ENCODE peak calls at places on chromosomes 3 and 15, in four cellular contexts. S is GM19239; D is ELR; X is effector CD4-positive, alpha-beta T cell. P is an unnamed sample.

GRCh38 chr3:177713921-177714900 is 516.9 kb upstream of the TBL1XR1 start:
- DNase-seq in S (no peak), D (no peak), X (no peak), P (no peak)

GRCh38 chr15:78167227-78167888 is 18.2 kb downstream of the IDH3A start:
- DNase-seq in S (no peak), D (no peak), X (no peak), P (no peak)

GRCh38 chr3:162776137-162776536 is 1279.5 kb downstream of the OTOL1 start:
- DNase-seq in S (no peak), D (no peak), X (no peak), P (no peak)

GRCh38 chr3:123803521-123803920 is 80.6 kb downstream of the MYLK start:
- DNase-seq in S (no peak), D (no peak), X (no peak), P (no peak)

GRCh38 chr3:168341192-168341816 is 245.6 kb upstream of the GOLIM4 start:
- DNase-seq in S (no peak), D (no peak), X (no peak), P (no peak)

GRCh38 chr15:62976301-62976842 is 66.2 kb upstream of the TPM1 start:
- DNase-seq in S (no peak), D (peak), X (no peak), P (no peak)

GRCh38 chr3:115381573-115381912 is 234.5 kb upstream of the ZBTB20 start:
- DNase-seq in S (no peak), D (no peak), X (no peak), P (no peak)

GRCh38 chr3:124832782-124833709 is 54.1 kb downstream of the ITGB5 start:
- DNase-seq in S (no peak), D (peak), X (no peak), P (no peak)

GRCh38 chr3:193342551-193342950 is 36.0 kb downstream of the ATP13A5 start:
- DNase-seq in S (no peak), D (no peak), X (no peak), P (no peak)

GRCh38 chr3:46865034-46865507 is 1.8 kb upstream of the MYL3 start:
- DNase-seq in S (no peak), D (no peak), X (no peak), P (no peak)

GRCh38 chr15:33500432-33500831 is 189.7 kb downstream of the RYR3 start:
- DNase-seq in S (no peak), D (no peak), X (no peak), P (no peak)

GRCh38 chr15:71151061-71151460 is 35.8 kb downstream of the THSD4 start:
- DNase-seq in S (no peak), D (peak), X (no peak), P (no peak)

GRCh38 chr3:178140491-178140890 is 395.7 kb upstream of the KCNMB2 start:
- DNase-seq in S (no peak), D (peak), X (no peak), P (no peak)

GRCh38 chr3:108352176-108352575 is 55.8 kb downstream of the HHLA2 start:
- DNase-seq in S (no peak), D (no peak), X (no peak), P (peak)

GRCh38 chr3:180855956-180856355 is 56.5 kb upstream of the FXR1 start:
- DNase-seq in S (no peak), D (no peak), X (no peak), P (no peak)

GRCh38 chr15:42081463-42081830 is 12.9 kb downstream of the PLA2G4D start:
- DNase-seq in S (no peak), D (no peak), X (no peak), P (no peak)

P was measured in NCI-H146.